ENCODE peak calls at places on chromosomes 2 and 18, in eight cellular contexts. One of them, this sample, is unnamed.

GRCh38 chr2:213923543-213923942 is 487.3 kb upstream of the VWC2L start:
- DNase-seq in A549: no peak
- DNase-seq in GM12864: no peak
- DNase-seq in Caco-2: no peak
- DNase-seq in BJ: no peak
- DNase-seq in GM10248: no peak
- DNase-seq in ovary: no peak
- DNase-seq in suprapubic skin: no peak
- DNase-seq in this sample: no peak

GRCh38 chr2:100417745-100418090 is 250 bp upstream of the CHST10 start:
- DNase-seq in A549: no peak
- DNase-seq in GM12864: no peak
- DNase-seq in Caco-2: no peak
- DNase-seq in BJ: no peak
- DNase-seq in GM10248: no peak
- DNase-seq in ovary: no peak
- DNase-seq in suprapubic skin: no peak
- DNase-seq in this sample: no peak

GRCh38 chr2:178244812-178245211 is 50.5 kb downstream of the OSBPL6 start:
- DNase-seq in A549: no peak
- DNase-seq in GM12864: no peak
- DNase-seq in Caco-2: no peak
- DNase-seq in BJ: no peak
- DNase-seq in GM10248: no peak
- DNase-seq in ovary: no peak
- DNase-seq in suprapubic skin: no peak
- DNase-seq in this sample: no peak

GRCh38 chr2:105797298-105797819 is 52.6 kb downstream of the NCK2 start:
- DNase-seq in A549: no peak
- DNase-seq in GM12864: no peak
- DNase-seq in Caco-2: no peak
- DNase-seq in BJ: no peak
- DNase-seq in GM10248: no peak
- DNase-seq in ovary: no peak
- DNase-seq in suprapubic skin: no peak
- DNase-seq in this sample: no peak

GRCh38 chr2:88022522-88022921 is 6.2 kb upstream of the RNU2-63P start:
- DNase-seq in A549: no peak
- DNase-seq in GM12864: no peak
- DNase-seq in Caco-2: no peak
- DNase-seq in BJ: no peak
- DNase-seq in GM10248: no peak
- DNase-seq in ovary: no peak
- DNase-seq in suprapubic skin: no peak
- DNase-seq in this sample: no peak

GRCh38 chr2:27323592-27324285 is 842 bp upstream of the MPV17 start:
- DNase-seq in A549: no peak
- DNase-seq in GM12864: no peak
- DNase-seq in Caco-2: no peak
- DNase-seq in BJ: no peak
- DNase-seq in GM10248: no peak
- DNase-seq in ovary: no peak
- DNase-seq in suprapubic skin: no peak
- DNase-seq in this sample: no peak

GRCh38 chr2:98389248-98389605 is 43.0 kb downstream of the CNGA3 start:
- DNase-seq in A549: no peak
- DNase-seq in GM12864: no peak
- DNase-seq in Caco-2: no peak
- DNase-seq in BJ: no peak
- DNase-seq in GM10248: no peak
- DNase-seq in ovary: no peak
- DNase-seq in suprapubic skin: no peak
- DNase-seq in this sample: no peak

GRCh38 chr2:227870710-227871374 is 589 bp upstream of the DAW1 start:
- DNase-seq in A549: peak; percentile 74
- DNase-seq in GM12864: no peak
- DNase-seq in Caco-2: peak; percentile 63
- DNase-seq in BJ: no peak
- DNase-seq in GM10248: no peak
- DNase-seq in ovary: no peak
- DNase-seq in suprapubic skin: no peak
- DNase-seq in this sample: peak; percentile 80

GRCh38 chr2:10830203-10830602 is 17.6 kb upstream of the PDIA6 start:
- DNase-seq in A549: no peak
- DNase-seq in GM12864: no peak
- DNase-seq in Caco-2: no peak
- DNase-seq in BJ: no peak
- DNase-seq in GM10248: no peak
- DNase-seq in ovary: no peak
- DNase-seq in suprapubic skin: no peak
- DNase-seq in this sample: no peak

GRCh38 chr2:226875438-226876225 is 39.8 kb downstream of the RHBDD1 start:
- DNase-seq in A549: no peak
- DNase-seq in GM12864: no peak
- DNase-seq in Caco-2: no peak
- DNase-seq in BJ: no peak
- DNase-seq in GM10248: no peak
- DNase-seq in ovary: no peak
- DNase-seq in suprapubic skin: no peak
- DNase-seq in this sample: no peak

GRCh38 chr2:196403471-196403870 is 232.1 kb upstream of the STK17B start:
- DNase-seq in A549: no peak
- DNase-seq in GM12864: no peak
- DNase-seq in Caco-2: no peak
- DNase-seq in BJ: peak; percentile 49
- DNase-seq in GM10248: no peak
- DNase-seq in ovary: no peak
- DNase-seq in suprapubic skin: no peak
- DNase-seq in this sample: no peak

GRCh38 chr2:36769106-36769505 is 72.6 kb downstream of the VIT start:
- DNase-seq in A549: no peak
- DNase-seq in GM12864: no peak
- DNase-seq in Caco-2: no peak
- DNase-seq in BJ: no peak
- DNase-seq in GM10248: no peak
- DNase-seq in ovary: no peak
- DNase-seq in suprapubic skin: no peak
- DNase-seq in this sample: no peak

GRCh38 chr2:25304339-25304728 is 37.4 kb downstream of the DNMT3A start:
- DNase-seq in A549: no peak
- DNase-seq in GM12864: no peak
- DNase-seq in Caco-2: no peak
- DNase-seq in BJ: no peak
- DNase-seq in GM10248: no peak
- DNase-seq in ovary: no peak
- DNase-seq in suprapubic skin: no peak
- DNase-seq in this sample: no peak

GRCh38 chr2:237149425-237149824 is 63.7 kb downstream of the COPS8 start:
- DNase-seq in A549: no peak
- DNase-seq in GM12864: no peak
- DNase-seq in Caco-2: no peak
- DNase-seq in BJ: no peak
- DNase-seq in GM10248: no peak
- DNase-seq in ovary: no peak
- DNase-seq in suprapubic skin: no peak
- DNase-seq in this sample: no peak

GRCh38 chr2:48034295-48034694 is 128.0 kb upstream of the FBXO11 start:
- DNase-seq in A549: no peak
- DNase-seq in GM12864: no peak
- DNase-seq in Caco-2: no peak
- DNase-seq in BJ: no peak
- DNase-seq in GM10248: no peak
- DNase-seq in ovary: no peak
- DNase-seq in suprapubic skin: no peak
- DNase-seq in this sample: no peak

GRCh38 chr2:197128126-197128525 is 182.5 kb downstream of the ANKRD44 start:
- DNase-seq in A549: no peak
- DNase-seq in GM12864: no peak
- DNase-seq in Caco-2: no peak
- DNase-seq in BJ: no peak
- DNase-seq in GM10248: no peak
- DNase-seq in ovary: no peak
- DNase-seq in suprapubic skin: no peak
- DNase-seq in this sample: no peak

GRCh38 chr2:127776122-127776780 is 34.7 kb downstream of the WDR33 start:
- DNase-seq in A549: no peak
- DNase-seq in GM12864: no peak
- DNase-seq in Caco-2: no peak
- DNase-seq in BJ: no peak
- DNase-seq in GM10248: no peak
- DNase-seq in ovary: no peak
- DNase-seq in suprapubic skin: no peak
- DNase-seq in this sample: no peak

GRCh38 chr2:28568533-28568932 is 72.7 kb downstream of the PLB1 start:
- DNase-seq in A549: no peak
- DNase-seq in GM12864: no peak
- DNase-seq in Caco-2: no peak
- DNase-seq in BJ: no peak
- DNase-seq in GM10248: no peak
- DNase-seq in ovary: no peak
- DNase-seq in suprapubic skin: no peak
- DNase-seq in this sample: no peak

GRCh38 chr2:28565033-28565432 is 69.2 kb downstream of the PLB1 start:
- DNase-seq in A549: no peak
- DNase-seq in GM12864: no peak
- DNase-seq in Caco-2: no peak
- DNase-seq in BJ: no peak
- DNase-seq in GM10248: no peak
- DNase-seq in ovary: no peak
- DNase-seq in suprapubic skin: peak; percentile 51
- DNase-seq in this sample: no peak

GRCh38 chr2:28565720-28566295 is 69.9 kb downstream of the PLB1 start:
- DNase-seq in A549: no peak
- DNase-seq in GM12864: no peak
- DNase-seq in Caco-2: no peak
- DNase-seq in BJ: no peak
- DNase-seq in GM10248: no peak
- DNase-seq in ovary: peak; percentile 30
- DNase-seq in suprapubic skin: no peak
- DNase-seq in this sample: no peak

GRCh38 chr2:28566441-28567075 is 70.7 kb downstream of the PLB1 start:
- DNase-seq in A549: peak; percentile 87
- DNase-seq in GM12864: peak; percentile 38
- DNase-seq in Caco-2: peak; percentile 80
- DNase-seq in BJ: peak; percentile 16
- DNase-seq in GM10248: peak; percentile 96
- DNase-seq in ovary: peak; percentile 88
- DNase-seq in suprapubic skin: peak; percentile 90
- DNase-seq in this sample: peak; percentile 23

GRCh38 chr2:28567076-28567471 is 71.2 kb downstream of the PLB1 start:
- DNase-seq in A549: peak; percentile 17
- DNase-seq in GM12864: no peak
- DNase-seq in Caco-2: no peak
- DNase-seq in BJ: no peak
- DNase-seq in GM10248: peak; percentile 43
- DNase-seq in ovary: peak; percentile 29
- DNase-seq in suprapubic skin: no peak
- DNase-seq in this sample: no peak
- TF ChIP-seq CTCF in A549: peak; percentile 16
- TF ChIP-seq CTCF in GM12864: no peak
- TF ChIP-seq CTCF in Caco-2: no peak
- TF ChIP-seq CTCF in BJ: no peak
- TF ChIP-seq CTCF in GM10248: no peak
- TF ChIP-seq CTCF in ovary: no peak
- TF ChIP-seq CTCF in suprapubic skin: no peak
- TF ChIP-seq CTCF in this sample: no peak

DNA sequence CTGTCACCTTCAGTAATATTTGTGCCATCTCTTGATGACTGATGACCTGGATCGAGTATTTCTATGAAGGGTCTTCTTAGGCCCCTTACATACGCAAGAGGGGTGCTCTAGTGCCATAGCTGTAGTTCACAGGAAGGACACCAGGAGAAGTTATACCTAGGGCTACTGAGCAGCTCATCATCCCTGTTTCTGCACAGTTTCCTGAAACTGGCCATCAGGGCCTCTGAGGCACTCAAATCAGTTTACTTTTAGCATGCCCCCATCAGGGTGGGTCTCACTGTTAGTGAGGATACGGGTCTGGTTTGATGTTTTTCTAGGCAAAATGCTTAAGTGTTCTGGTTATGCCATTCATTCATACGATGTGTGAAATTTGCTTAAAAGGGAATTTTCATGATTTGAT is 20.0 kb upstream of the FBLN7 start:
- DNase-seq in A549: peak; percentile 16
- DNase-seq in GM12864: no peak
- DNase-seq in Caco-2: no peak
- DNase-seq in BJ: no peak
- DNase-seq in GM10248: no peak
- DNase-seq in ovary: no peak
- DNase-seq in suprapubic skin: no peak
- DNase-seq in this sample: no peak
- TF ChIP-seq CTCF in A549: no peak
- TF ChIP-seq CTCF in GM12864: no peak
- TF ChIP-seq CTCF in Caco-2: no peak
- TF ChIP-seq CTCF in BJ: no peak
- TF ChIP-seq CTCF in GM10248: no peak
- TF ChIP-seq CTCF in ovary: no peak
- TF ChIP-seq CTCF in suprapubic skin: no peak
- TF ChIP-seq CTCF in this sample: no peak

GRCh38 chr2:238771639-238772038 is 76.2 kb upstream of the TWIST2 start:
- DNase-seq in A549: no peak
- DNase-seq in GM12864: no peak
- DNase-seq in Caco-2: no peak
- DNase-seq in BJ: no peak
- DNase-seq in GM10248: no peak
- DNase-seq in ovary: no peak
- DNase-seq in suprapubic skin: no peak
- DNase-seq in this sample: no peak

GRCh38 chr2:238773472-238773871 is 74.4 kb upstream of the TWIST2 start:
- DNase-seq in A549: no peak
- DNase-seq in GM12864: no peak
- DNase-seq in Caco-2: no peak
- DNase-seq in BJ: no peak
- DNase-seq in GM10248: no peak
- DNase-seq in ovary: no peak
- DNase-seq in suprapubic skin: no peak
- DNase-seq in this sample: no peak

GRCh38 chr2:238774980-238775509 is 72.8 kb upstream of the TWIST2 start:
- DNase-seq in A549: no peak
- DNase-seq in GM12864: no peak
- DNase-seq in Caco-2: no peak
- DNase-seq in BJ: no peak
- DNase-seq in GM10248: no peak
- DNase-seq in ovary: no peak
- DNase-seq in suprapubic skin: no peak
- DNase-seq in this sample: no peak

GRCh38 chr2:238772635-238773297 is 75.1 kb upstream of the TWIST2 start:
- DNase-seq in A549: no peak
- DNase-seq in GM12864: no peak
- DNase-seq in Caco-2: no peak
- DNase-seq in BJ: no peak
- DNase-seq in GM10248: no peak
- DNase-seq in ovary: no peak
- DNase-seq in suprapubic skin: peak; percentile 44
- DNase-seq in this sample: no peak

GRCh38 chr2:238771193-238771592 is 76.7 kb upstream of the TWIST2 start:
- DNase-seq in A549: peak; percentile 25
- DNase-seq in GM12864: no peak
- DNase-seq in Caco-2: no peak
- DNase-seq in BJ: no peak
- DNase-seq in GM10248: no peak
- DNase-seq in ovary: no peak
- DNase-seq in suprapubic skin: peak; percentile 41
- DNase-seq in this sample: no peak
- TF ChIP-seq CTCF in A549: no peak
- TF ChIP-seq CTCF in GM12864: no peak
- TF ChIP-seq CTCF in Caco-2: no peak
- TF ChIP-seq CTCF in BJ: peak; percentile 41
- TF ChIP-seq CTCF in GM10248: no peak
- TF ChIP-seq CTCF in ovary: no peak
- TF ChIP-seq CTCF in suprapubic skin: no peak
- TF ChIP-seq CTCF in this sample: no peak

GRCh38 chr18:23587220-23587642 is 925 bp upstream of the NPC1 start:
- DNase-seq in A549: no peak
- DNase-seq in GM12864: no peak
- DNase-seq in Caco-2: no peak
- DNase-seq in BJ: no peak
- DNase-seq in GM10248: no peak
- DNase-seq in ovary: no peak
- DNase-seq in suprapubic skin: no peak
- DNase-seq in this sample: no peak
- TF ChIP-seq CTCF in A549: no peak
- TF ChIP-seq CTCF in GM12864: no peak
- TF ChIP-seq CTCF in Caco-2: no peak
- TF ChIP-seq CTCF in BJ: no peak
- TF ChIP-seq CTCF in GM10248: no peak
- TF ChIP-seq CTCF in ovary: no peak
- TF ChIP-seq CTCF in suprapubic skin: no peak
- TF ChIP-seq CTCF in this sample: no peak

This sample was measured in retinal pigment epithelial cell.